ENCODE peak calls at places on chromosome 15, in nine cellular contexts. One of them, this sample, is unnamed. For H3K4me1, the result is how much of the 10 kb centered on the place peaks cover.

GRCh38 chr15:58241872-58242271 is 103.7 kb downstream of the AQP9 start:
- DNase-seq in left ventricle myocardium inferior: no peak
- DNase-seq in mucosa of descending colon: no peak
- DNase-seq in stomach: no peak
- DNase-seq in adrenal gland: no peak
- DNase-seq in GM23248: no peak
- DNase-seq in esophagus muscularis mucosa: no peak
- DNase-seq in psoas muscle: no peak
- DNase-seq in colonic mucosa: no peak
- DNase-seq in this sample: no peak

GRCh38 chr15:99174989-99175388 is 70.1 kb downstream of the SYNM start:
- DNase-seq in GM23248: no peak
- DNase-seq in mucosa of descending colon: no peak
- DNase-seq in adrenal gland: no peak
- DNase-seq in left ventricle myocardium inferior: no peak
- DNase-seq in colonic mucosa: no peak
- DNase-seq in esophagus muscularis mucosa: no peak
- DNase-seq in psoas muscle: no peak
- DNase-seq in stomach: no peak
- DNase-seq in this sample: no peak

GRCh38 chr15:63888146-63888545 is 54.4 kb upstream of the HERC1 start:
- DNase-seq in stomach: no peak
- DNase-seq in adrenal gland: no peak
- DNase-seq in psoas muscle: no peak
- DNase-seq in colonic mucosa: no peak
- DNase-seq in mucosa of descending colon: no peak
- DNase-seq in esophagus muscularis mucosa: no peak
- DNase-seq in left ventricle myocardium inferior: no peak
- DNase-seq in GM23248: no peak
- DNase-seq in this sample: no peak

GRCh38 chr15:63896336-63897115 is 62.8 kb upstream of the HERC1 start:
- DNase-seq in colonic mucosa: peak
- DNase-seq in esophagus muscularis mucosa: no peak
- DNase-seq in left ventricle myocardium inferior: no peak
- DNase-seq in GM23248: peak
- DNase-seq in mucosa of descending colon: no peak
- DNase-seq in adrenal gland: peak
- DNase-seq in psoas muscle: peak
- DNase-seq in stomach: no peak
- DNase-seq in this sample: no peak

GRCh38 chr15:82100116-82100795 is 54.4 kb upstream of the MEX3B start:
- DNase-seq in esophagus muscularis mucosa: no peak
- DNase-seq in stomach: no peak
- DNase-seq in left ventricle myocardium inferior: no peak
- DNase-seq in colonic mucosa: no peak
- DNase-seq in GM23248: peak
- DNase-seq in mucosa of descending colon: no peak
- DNase-seq in psoas muscle: no peak
- DNase-seq in adrenal gland: no peak
- DNase-seq in this sample: no peak

GRCh38 chr15:60379466-60380274 is 18.1 kb downstream of the ANXA2 start:
- DNase-seq in esophagus muscularis mucosa: no peak
- DNase-seq in GM23248: peak
- DNase-seq in mucosa of descending colon: no peak
- DNase-seq in stomach: no peak
- DNase-seq in adrenal gland: no peak
- DNase-seq in colonic mucosa: peak
- DNase-seq in left ventricle myocardium inferior: no peak
- DNase-seq in psoas muscle: no peak
- DNase-seq in this sample: no peak

GRCh38 chr15:80536231-80536630 is 132.0 kb downstream of the ARNT2 start:
- DNase-seq in GM23248: no peak
- DNase-seq in psoas muscle: no peak
- DNase-seq in adrenal gland: no peak
- DNase-seq in colonic mucosa: no peak
- DNase-seq in esophagus muscularis mucosa: peak
- DNase-seq in mucosa of descending colon: no peak
- DNase-seq in left ventricle myocardium inferior: no peak
- DNase-seq in stomach: no peak
- DNase-seq in this sample: no peak

GRCh38 chr15:27669641-27670040 is 429.5 kb downstream of the OCA2 start:
- DNase-seq in left ventricle myocardium inferior: no peak
- DNase-seq in mucosa of descending colon: no peak
- DNase-seq in psoas muscle: no peak
- DNase-seq in adrenal gland: no peak
- DNase-seq in esophagus muscularis mucosa: no peak
- DNase-seq in GM23248: no peak
- DNase-seq in stomach: no peak
- DNase-seq in colonic mucosa: no peak
- DNase-seq in this sample: no peak

GRCh38 chr15:32803631-32804030 is 85.8 kb downstream of the GREM1 start:
- DNase-seq in psoas muscle: no peak
- DNase-seq in esophagus muscularis mucosa: no peak
- DNase-seq in mucosa of descending colon: no peak
- DNase-seq in colonic mucosa: no peak
- DNase-seq in left ventricle myocardium inferior: no peak
- DNase-seq in adrenal gland: no peak
- DNase-seq in stomach: no peak
- DNase-seq in GM23248: peak
- DNase-seq in this sample: no peak

GRCh38 chr15:39854161-39854560 is 65.9 kb downstream of the GPR176 start:
- DNase-seq in esophagus muscularis mucosa: no peak
- DNase-seq in mucosa of descending colon: no peak
- DNase-seq in GM23248: peak
- DNase-seq in adrenal gland: no peak
- DNase-seq in psoas muscle: no peak
- DNase-seq in stomach: no peak
- DNase-seq in left ventricle myocardium inferior: no peak
- DNase-seq in colonic mucosa: no peak
- DNase-seq in this sample: no peak

GRCh38 chr15:42490743-42491539 is at the start of gene ZNF106:
- DNase-seq in stomach: peak
- DNase-seq in left ventricle myocardium inferior: peak
- DNase-seq in colonic mucosa: peak
- DNase-seq in GM23248: peak
- DNase-seq in mucosa of descending colon: peak
- DNase-seq in adrenal gland: peak
- DNase-seq in esophagus muscularis mucosa: peak
- DNase-seq in psoas muscle: peak
- DNase-seq in this sample: peak

GRCh38 chr15:42494998-42495360 is 455 bp upstream of the SNAP23 start:
- DNase-seq in colonic mucosa: peak
- DNase-seq in GM23248: peak
- DNase-seq in psoas muscle: no peak
- DNase-seq in stomach: peak
- DNase-seq in adrenal gland: peak
- DNase-seq in esophagus muscularis mucosa: no peak
- DNase-seq in mucosa of descending colon: no peak
- DNase-seq in left ventricle myocardium inferior: no peak
- DNase-seq in this sample: no peak

GRCh38 chr15:42495361-42496212 is at the start of gene SNAP23:
- DNase-seq in mucosa of descending colon: peak
- DNase-seq in GM23248: peak
- DNase-seq in colonic mucosa: peak
- DNase-seq in psoas muscle: peak
- DNase-seq in left ventricle myocardium inferior: peak
- DNase-seq in stomach: peak
- DNase-seq in esophagus muscularis mucosa: peak
- DNase-seq in adrenal gland: peak
- DNase-seq in this sample: peak

GRCh38 chr15:42491540-42492225 is 742 bp upstream of the ZNF106 start:
- DNase-seq in esophagus muscularis mucosa: no peak
- DNase-seq in colonic mucosa: no peak
- DNase-seq in stomach: no peak
- DNase-seq in psoas muscle: no peak
- DNase-seq in adrenal gland: no peak
- DNase-seq in mucosa of descending colon: no peak
- DNase-seq in left ventricle myocardium inferior: no peak
- DNase-seq in GM23248: peak
- DNase-seq in this sample: no peak

DNA sequence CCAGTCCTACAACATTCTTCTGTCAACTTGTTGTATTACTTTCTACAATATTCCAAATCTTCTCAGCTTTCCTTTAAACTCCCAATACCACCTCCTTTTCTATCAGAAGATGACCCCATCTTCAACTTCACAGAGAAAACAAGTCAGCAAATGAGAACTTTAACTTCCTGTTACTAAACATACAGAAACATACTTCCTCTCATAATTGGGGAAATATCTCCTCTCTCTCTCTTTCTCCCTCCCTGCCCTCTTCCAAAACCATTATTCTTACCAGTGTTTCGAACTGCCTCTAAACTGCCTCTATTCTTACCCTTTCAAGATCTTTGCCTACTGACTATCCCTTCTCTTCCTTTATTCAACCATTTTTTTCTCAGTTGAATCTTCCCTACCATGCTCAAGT is 1.7 kb upstream of the SNAP23 start:
- DNase-seq in left ventricle myocardium inferior: no peak
- DNase-seq in colonic mucosa: no peak
- DNase-seq in mucosa of descending colon: no peak
- DNase-seq in psoas muscle: no peak
- DNase-seq in adrenal gland: no peak
- DNase-seq in GM23248: no peak
- DNase-seq in stomach: no peak
- DNase-seq in esophagus muscularis mucosa: no peak
- DNase-seq in this sample: no peak
- H3K4me1 ChIP-seq in left ventricle myocardium inferior: half or more
- H3K4me1 ChIP-seq in colonic mucosa: under half
- H3K4me1 ChIP-seq in mucosa of descending colon: under half
- H3K4me1 ChIP-seq in psoas muscle: under half
- H3K4me1 ChIP-seq in adrenal gland: under half
- H3K4me1 ChIP-seq in GM23248: under half
- H3K4me1 ChIP-seq in stomach: half or more
- H3K4me1 ChIP-seq in esophagus muscularis mucosa: under half
- H3K4me1 ChIP-seq in this sample: half or more

GRCh38 chr15:76011611-76012010 is 613 bp downstream of the NRG4 start:
- DNase-seq in colonic mucosa: no peak
- DNase-seq in psoas muscle: no peak
- DNase-seq in mucosa of descending colon: no peak
- DNase-seq in GM23248: no peak
- DNase-seq in stomach: no peak
- DNase-seq in esophagus muscularis mucosa: no peak
- DNase-seq in left ventricle myocardium inferior: no peak
- DNase-seq in adrenal gland: no peak
- DNase-seq in this sample: no peak
- H3K4me3 ChIP-seq in colonic mucosa: peak
- H3K4me3 ChIP-seq in psoas muscle: peak
- H3K4me3 ChIP-seq in mucosa of descending colon: no peak
- H3K4me3 ChIP-seq in GM23248: peak
- H3K4me3 ChIP-seq in stomach: peak
- H3K4me3 ChIP-seq in esophagus muscularis mucosa: no peak
- H3K4me3 ChIP-seq in left ventricle myocardium inferior: no peak
- H3K4me3 ChIP-seq in adrenal gland: peak
- H3K4me3 ChIP-seq in this sample: no peak

GRCh38 chr15:78208887-78209645 is 25.3 kb downstream of the ACSBG1 start:
- DNase-seq in psoas muscle: no peak
- DNase-seq in stomach: peak
- DNase-seq in esophagus muscularis mucosa: no peak
- DNase-seq in GM23248: peak
- DNase-seq in mucosa of descending colon: peak
- DNase-seq in adrenal gland: peak
- DNase-seq in colonic mucosa: peak
- DNase-seq in left ventricle myocardium inferior: no peak
- DNase-seq in this sample: no peak
- H3K4me1 ChIP-seq in psoas muscle: half or more
- H3K4me1 ChIP-seq in stomach: under half
- H3K4me1 ChIP-seq in esophagus muscularis mucosa: under half
- H3K4me1 ChIP-seq in GM23248: under half
- H3K4me1 ChIP-seq in mucosa of descending colon: under half
- H3K4me1 ChIP-seq in adrenal gland: under half
- H3K4me1 ChIP-seq in colonic mucosa: under half
- H3K4me1 ChIP-seq in left ventricle myocardium inferior: half or more
- H3K4me1 ChIP-seq in this sample: under half

GRCh38 chr15:41566121-41566885 is 7.3 kb downstream of the TYRO3 start:
- DNase-seq in colonic mucosa: no peak
- DNase-seq in psoas muscle: no peak
- DNase-seq in adrenal gland: no peak
- DNase-seq in esophagus muscularis mucosa: no peak
- DNase-seq in mucosa of descending colon: no peak
- DNase-seq in left ventricle myocardium inferior: no peak
- DNase-seq in stomach: no peak
- DNase-seq in GM23248: peak
- DNase-seq in this sample: no peak

GRCh38 chr15:41565702-41566101 is 6.7 kb downstream of the TYRO3 start:
- DNase-seq in stomach: no peak
- DNase-seq in mucosa of descending colon: no peak
- DNase-seq in GM23248: no peak
- DNase-seq in psoas muscle: no peak
- DNase-seq in esophagus muscularis mucosa: no peak
- DNase-seq in colonic mucosa: no peak
- DNase-seq in adrenal gland: no peak
- DNase-seq in left ventricle myocardium inferior: no peak
- DNase-seq in this sample: no peak

GRCh38 chr15:41567261-41567660 is 8.2 kb downstream of the TYRO3 start:
- DNase-seq in adrenal gland: no peak
- DNase-seq in psoas muscle: no peak
- DNase-seq in stomach: no peak
- DNase-seq in esophagus muscularis mucosa: no peak
- DNase-seq in left ventricle myocardium inferior: no peak
- DNase-seq in colonic mucosa: no peak
- DNase-seq in mucosa of descending colon: no peak
- DNase-seq in GM23248: no peak
- DNase-seq in this sample: no peak

GRCh38 chr15:41568350-41569017 is 9.5 kb downstream of the TYRO3 start:
- DNase-seq in esophagus muscularis mucosa: no peak
- DNase-seq in adrenal gland: peak
- DNase-seq in mucosa of descending colon: no peak
- DNase-seq in colonic mucosa: no peak
- DNase-seq in psoas muscle: no peak
- DNase-seq in left ventricle myocardium inferior: no peak
- DNase-seq in GM23248: no peak
- DNase-seq in stomach: peak
- DNase-seq in this sample: no peak

GRCh38 chr15:41567870-41568269 is 8.9 kb downstream of the TYRO3 start:
- DNase-seq in GM23248: no peak
- DNase-seq in left ventricle myocardium inferior: no peak
- DNase-seq in adrenal gland: no peak
- DNase-seq in psoas muscle: no peak
- DNase-seq in stomach: no peak
- DNase-seq in colonic mucosa: no peak
- DNase-seq in mucosa of descending colon: no peak
- DNase-seq in esophagus muscularis mucosa: no peak
- DNase-seq in this sample: no peak
- H3K4me3 ChIP-seq in GM23248: no peak
- H3K4me3 ChIP-seq in left ventricle myocardium inferior: no peak
- H3K4me3 ChIP-seq in adrenal gland: no peak
- H3K4me3 ChIP-seq in psoas muscle: no peak
- H3K4me3 ChIP-seq in stomach: no peak
- H3K4me3 ChIP-seq in colonic mucosa: no peak
- H3K4me3 ChIP-seq in mucosa of descending colon: no peak
- H3K4me3 ChIP-seq in esophagus muscularis mucosa: no peak
- H3K4me3 ChIP-seq in this sample: no peak

This sample was measured in lower lobe of right lung.